ENCODE peak calls at places on chromosomes 4 and X, in seven cellular contexts. One of them, this sample, is unnamed.

GRCh38 chr4:148618856-148619255 is 176.6 kb upstream of the NR3C2 start:
- DNase-seq in RWPE2: no peak
- DNase-seq in body of pancreas: no peak
- DNase-seq in tibial nerve: no peak
- DNase-seq in breast epithelium: no peak
- DNase-seq in GM23248: no peak
- DNase-seq in A549: no peak
- DNase-seq in this sample: no peak

GRCh38 chr4:118329849-118330248 is 23.0 kb downstream of the PRSS12 start:
- DNase-seq in RWPE2: no peak
- DNase-seq in A549: no peak
- DNase-seq in body of pancreas: no peak
- DNase-seq in breast epithelium: no peak
- DNase-seq in tibial nerve: no peak
- DNase-seq in GM23248: no peak
- DNase-seq in this sample: no peak

GRCh38 chr4:150402968-150403367 is 179.0 kb upstream of the MAB21L2 start:
- DNase-seq in A549: no peak
- DNase-seq in body of pancreas: peak; percentile 85
- DNase-seq in tibial nerve: no peak
- DNase-seq in RWPE2: no peak
- DNase-seq in GM23248: no peak
- DNase-seq in breast epithelium: no peak
- DNase-seq in this sample: peak; percentile 96

GRCh38 chr4:151792995-151793394 is 32.2 kb upstream of the GATB start:
- DNase-seq in body of pancreas: no peak
- DNase-seq in A549: no peak
- DNase-seq in RWPE2: no peak
- DNase-seq in tibial nerve: no peak
- DNase-seq in GM23248: no peak
- DNase-seq in breast epithelium: no peak
- DNase-seq in this sample: no peak

GRCh38 chrX:41189156-41189555 is 103.9 kb downstream of the USP9X start:
- DNase-seq in breast epithelium: no peak
- DNase-seq in tibial nerve: no peak
- DNase-seq in GM23248: no peak
- DNase-seq in RWPE2: no peak
- DNase-seq in A549: no peak
- DNase-seq in body of pancreas: no peak
- DNase-seq in this sample: no peak

GRCh38 chrX:30615229-30615628 is 37.7 kb upstream of the TASL start:
- DNase-seq in A549: no peak
- DNase-seq in GM23248: peak; percentile 72
- DNase-seq in breast epithelium: no peak
- DNase-seq in tibial nerve: no peak
- DNase-seq in RWPE2: no peak
- DNase-seq in body of pancreas: no peak
- DNase-seq in this sample: no peak

GRCh38 chr4:36189511-36190226 is 54.6 kb downstream of the ARAP2 start:
- DNase-seq in GM23248: no peak
- DNase-seq in breast epithelium: no peak
- DNase-seq in body of pancreas: no peak
- DNase-seq in tibial nerve: no peak
- DNase-seq in A549: no peak
- DNase-seq in RWPE2: no peak
- DNase-seq in this sample: no peak

GRCh38 chr4:126395661-126396060 is 1080.9 kb downstream of the FAT4 start:
- DNase-seq in GM23248: peak; percentile 18
- DNase-seq in RWPE2: no peak
- DNase-seq in body of pancreas: no peak
- DNase-seq in A549: no peak
- DNase-seq in tibial nerve: no peak
- DNase-seq in breast epithelium: no peak
- DNase-seq in this sample: no peak

GRCh38 chr4:1045595-1046201 is 34.3 kb downstream of the FGFRL1 start:
- DNase-seq in A549: no peak
- DNase-seq in tibial nerve: no peak
- DNase-seq in breast epithelium: no peak
- DNase-seq in RWPE2: no peak
- DNase-seq in GM23248: no peak
- DNase-seq in body of pancreas: no peak
- DNase-seq in this sample: no peak

GRCh38 chrX:109600114-109600710 is 24.8 kb downstream of the KCNE5 start:
- DNase-seq in GM23248: peak; percentile 21
- DNase-seq in tibial nerve: no peak
- DNase-seq in A549: no peak
- DNase-seq in RWPE2: no peak
- DNase-seq in breast epithelium: no peak
- DNase-seq in body of pancreas: peak; percentile 2
- DNase-seq in this sample: no peak

GRCh38 chr4:48079972-48080391 is 54.1 kb downstream of the TXK start:
- DNase-seq in A549: no peak
- DNase-seq in tibial nerve: no peak
- DNase-seq in RWPE2: no peak
- DNase-seq in body of pancreas: no peak
- DNase-seq in breast epithelium: no peak
- DNase-seq in GM23248: no peak
- DNase-seq in this sample: no peak

GRCh38 chr4:1207603-1208265 is 35.4 kb upstream of the SPON2 start:
- DNase-seq in body of pancreas: peak; percentile 73
- DNase-seq in tibial nerve: peak; percentile 56
- DNase-seq in A549: no peak
- DNase-seq in breast epithelium: peak; percentile 49
- DNase-seq in GM23248: peak; percentile 77
- DNase-seq in RWPE2: peak; percentile 58
- DNase-seq in this sample: peak; percentile 22

GRCh38 chr4:185374027-185374426 is 21.7 kb downstream of the LRP2BP start:
- DNase-seq in GM23248: no peak
- DNase-seq in tibial nerve: no peak
- DNase-seq in breast epithelium: no peak
- DNase-seq in RWPE2: no peak
- DNase-seq in A549: no peak
- DNase-seq in body of pancreas: no peak
- DNase-seq in this sample: no peak

GRCh38 chrX:74536142-74537010 is 78.0 kb downstream of the RLIM start:
- DNase-seq in tibial nerve: peak; percentile 59
- DNase-seq in A549: peak; percentile 30
- DNase-seq in RWPE2: peak; percentile 71
- DNase-seq in body of pancreas: peak; percentile 76
- DNase-seq in breast epithelium: peak; percentile 62
- DNase-seq in GM23248: peak; percentile 82
- DNase-seq in this sample: peak; percentile 72

GRCh38 chrX:50471390-50471789 is 765 bp upstream of the DGKK start:
- DNase-seq in tibial nerve: no peak
- DNase-seq in body of pancreas: no peak
- DNase-seq in A549: no peak
- DNase-seq in RWPE2: no peak
- DNase-seq in GM23248: no peak
- DNase-seq in breast epithelium: no peak
- DNase-seq in this sample: peak; percentile 34

GRCh38 chr4:181509073-181509472 is 734.1 kb upstream of the TENM3 start:
- DNase-seq in GM23248: no peak
- DNase-seq in breast epithelium: no peak
- DNase-seq in tibial nerve: no peak
- DNase-seq in RWPE2: no peak
- DNase-seq in body of pancreas: no peak
- DNase-seq in A549: no peak
- DNase-seq in this sample: no peak
- H3K4me1 ChIP-seq in GM23248: no peaks in the 10 kb centered on the region
- H3K4me1 ChIP-seq in breast epithelium: no peaks in the 10 kb centered on the region
- H3K4me1 ChIP-seq in tibial nerve: no peaks in the 10 kb centered on the region
- H3K4me1 ChIP-seq in RWPE2: no peaks in the 10 kb centered on the region
- H3K4me1 ChIP-seq in body of pancreas: no peaks in the 10 kb centered on the region
- H3K4me1 ChIP-seq in A549: no peaks in the 10 kb centered on the region
- H3K4me1 ChIP-seq in this sample: peaks cover 8% of the 10 kb centered on the region

DNA sequence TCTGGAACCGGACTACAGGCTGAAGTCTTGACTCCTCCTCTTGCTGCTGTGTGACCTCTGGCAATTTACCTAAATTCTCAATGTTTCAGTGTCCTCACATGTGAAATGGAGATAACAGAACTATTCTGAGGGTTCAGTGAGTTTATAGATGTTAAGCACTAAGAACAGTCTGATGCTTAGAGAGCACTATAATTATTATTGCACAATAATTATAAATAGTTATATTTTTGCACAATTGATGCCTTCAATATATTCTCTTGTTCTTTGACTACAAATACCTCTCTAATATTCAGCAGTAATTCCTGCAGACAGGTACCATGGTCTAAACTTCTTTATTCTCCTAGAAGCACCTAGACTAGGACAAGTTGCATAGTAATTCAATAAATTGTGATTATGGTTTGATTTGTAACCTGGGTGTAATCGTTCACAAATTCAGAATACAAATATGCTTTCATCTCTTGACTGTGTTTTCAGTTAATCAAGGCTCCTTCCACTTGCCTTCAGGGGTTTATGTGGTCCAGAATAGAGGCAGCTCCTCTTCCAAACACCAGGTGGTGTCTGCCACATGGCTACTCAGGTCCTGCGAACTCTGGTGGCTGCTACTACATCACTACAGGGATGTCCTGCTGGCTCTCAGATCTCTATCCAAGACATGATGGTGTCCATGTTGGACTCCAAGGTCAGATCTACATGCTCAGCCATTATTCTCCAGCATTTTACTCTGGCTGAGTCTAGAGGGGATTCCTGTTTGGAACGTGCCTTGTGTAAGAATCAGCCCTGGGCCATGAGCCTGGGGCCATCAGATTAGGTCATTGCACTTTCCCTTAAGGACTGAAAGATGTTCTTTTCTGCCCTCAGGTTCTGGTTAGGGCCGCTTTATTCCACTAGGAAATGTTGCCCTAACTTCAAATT is 103.4 kb downstream of the QRFPR start:
- DNase-seq in A549: no peak
- DNase-seq in tibial nerve: no peak
- DNase-seq in GM23248: peak; percentile 39
- DNase-seq in RWPE2: no peak
- DNase-seq in body of pancreas: no peak
- DNase-seq in breast epithelium: no peak
- DNase-seq in this sample: peak; percentile 20
- H3K4me1 ChIP-seq in A549: no peaks in the 10 kb centered on the region
- H3K4me1 ChIP-seq in tibial nerve: no peaks in the 10 kb centered on the region
- H3K4me1 ChIP-seq in GM23248: peaks cover 21% of the 10 kb centered on the region
- H3K4me1 ChIP-seq in RWPE2: peaks cover 3% of the 10 kb centered on the region
- H3K4me1 ChIP-seq in body of pancreas: no peaks in the 10 kb centered on the region
- H3K4me1 ChIP-seq in breast epithelium: no peaks in the 10 kb centered on the region
- H3K4me1 ChIP-seq in this sample: no peaks in the 10 kb centered on the region

DNA sequence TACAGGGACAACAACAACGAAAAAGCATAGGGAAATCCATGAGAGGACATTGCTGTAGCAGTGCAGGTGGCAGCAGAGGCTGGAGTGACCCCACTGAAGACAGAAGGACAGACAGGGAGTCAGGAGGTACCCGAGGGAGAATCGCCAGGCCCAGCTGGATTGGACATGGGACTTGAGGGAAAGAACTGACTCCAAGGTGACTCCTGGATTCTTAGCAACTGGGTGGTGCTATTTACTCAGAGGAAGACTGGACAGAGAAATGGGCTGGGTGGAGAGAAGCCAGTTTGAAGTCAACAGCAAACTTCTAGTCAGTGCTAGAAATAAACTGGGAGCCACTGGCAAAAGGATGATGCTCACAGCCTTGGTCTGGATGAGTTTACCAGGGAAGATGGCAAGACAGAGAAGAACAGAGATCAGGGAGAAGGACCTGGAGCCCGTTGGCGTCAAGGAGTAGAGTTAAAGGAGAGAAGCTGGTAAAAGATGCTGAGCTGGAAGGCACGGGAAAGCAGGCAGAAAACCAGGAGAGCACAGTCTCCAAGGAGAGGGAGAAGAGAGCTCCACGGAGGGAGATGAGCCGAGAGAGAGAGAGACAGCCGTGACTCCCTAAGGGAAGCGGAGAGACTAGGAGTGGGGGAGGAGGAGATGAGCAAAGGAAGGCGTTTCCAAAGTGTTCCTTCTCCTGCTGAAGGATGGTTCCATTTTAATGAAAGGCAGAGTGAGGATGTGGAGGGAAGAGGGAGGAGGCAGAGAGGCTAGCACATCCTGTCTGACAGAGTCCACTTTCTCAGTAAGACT is 119.4 kb downstream of the AFAP1 start:
- DNase-seq in GM23248: peak; percentile 63
- DNase-seq in A549: no peak
- DNase-seq in breast epithelium: no peak
- DNase-seq in body of pancreas: no peak
- DNase-seq in tibial nerve: no peak
- DNase-seq in RWPE2: no peak
- DNase-seq in this sample: no peak
- H3K4me1 ChIP-seq in GM23248: peaks cover 52% of the 10 kb centered on the region
- H3K4me1 ChIP-seq in A549: peaks cover 90% of the 10 kb centered on the region
- H3K4me1 ChIP-seq in breast epithelium: no peaks in the 10 kb centered on the region
- H3K4me1 ChIP-seq in body of pancreas: peaks cover 11% of the 10 kb centered on the region
- H3K4me1 ChIP-seq in tibial nerve: no peaks in the 10 kb centered on the region
- H3K4me1 ChIP-seq in RWPE2: peaks cover 6% of the 10 kb centered on the region
- H3K4me1 ChIP-seq in this sample: peaks cover 69% of the 10 kb centered on the region

GRCh38 chr4:113450681-113451080 is 310.9 kb downstream of the CAMK2D start:
- DNase-seq in body of pancreas: no peak
- DNase-seq in breast epithelium: no peak
- DNase-seq in tibial nerve: no peak
- DNase-seq in GM23248: no peak
- DNase-seq in A549: no peak
- DNase-seq in RWPE2: no peak
- DNase-seq in this sample: no peak

GRCh38 chr4:113452152-113452551 is 309.4 kb downstream of the CAMK2D start:
- DNase-seq in breast epithelium: no peak
- DNase-seq in RWPE2: no peak
- DNase-seq in GM23248: no peak
- DNase-seq in A549: no peak
- DNase-seq in body of pancreas: no peak
- DNase-seq in tibial nerve: no peak
- DNase-seq in this sample: no peak

GRCh38 chr4:113447061-113447460 is 314.5 kb downstream of the CAMK2D start:
- DNase-seq in tibial nerve: no peak
- DNase-seq in A549: no peak
- DNase-seq in body of pancreas: no peak
- DNase-seq in breast epithelium: no peak
- DNase-seq in RWPE2: no peak
- DNase-seq in GM23248: peak; percentile 40
- DNase-seq in this sample: no peak

GRCh38 chr4:113447695-113448265 is 313.8 kb downstream of the CAMK2D start:
- DNase-seq in tibial nerve: no peak
- DNase-seq in breast epithelium: no peak
- DNase-seq in body of pancreas: peak; percentile 13
- DNase-seq in A549: no peak
- DNase-seq in GM23248: no peak
- DNase-seq in RWPE2: no peak
- DNase-seq in this sample: no peak

DNA sequence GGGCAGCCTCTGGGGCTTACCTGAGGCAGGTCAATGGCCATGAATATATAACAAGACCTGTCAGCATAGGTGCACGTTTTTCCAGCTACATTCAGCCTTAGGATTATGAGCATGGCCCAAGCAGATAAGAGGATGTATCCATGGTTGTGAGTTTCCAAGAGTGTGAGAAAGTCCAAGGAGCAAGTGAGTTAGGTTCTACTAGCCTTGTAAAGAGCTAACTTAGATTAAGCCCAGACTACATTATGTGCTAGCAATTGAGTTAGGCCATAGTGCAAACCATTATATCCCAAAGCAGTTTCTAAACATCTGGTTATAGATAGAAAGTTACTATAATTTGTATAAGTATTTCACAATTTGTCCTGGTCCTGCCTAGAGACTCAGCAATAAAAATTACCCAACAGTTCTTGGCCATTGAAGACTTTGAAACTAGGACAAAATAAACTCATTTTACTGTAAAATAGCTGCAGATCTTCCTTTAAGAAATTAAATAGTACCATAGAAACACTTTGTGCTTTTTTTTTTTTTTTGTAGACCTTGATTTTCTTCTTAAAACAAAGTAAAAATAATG is 312.0 kb downstream of the CAMK2D start:
- DNase-seq in breast epithelium: no peak
- DNase-seq in RWPE2: no peak
- DNase-seq in GM23248: peak; percentile 33
- DNase-seq in body of pancreas: no peak
- DNase-seq in A549: no peak
- DNase-seq in tibial nerve: no peak
- DNase-seq in this sample: no peak
- H3K4me1 ChIP-seq in breast epithelium: no peaks in the 10 kb centered on the region
- H3K4me1 ChIP-seq in RWPE2: peaks cover 29% of the 10 kb centered on the region
- H3K4me1 ChIP-seq in GM23248: peaks cover 17% of the 10 kb centered on the region
- H3K4me1 ChIP-seq in body of pancreas: no peaks in the 10 kb centered on the region
- H3K4me1 ChIP-seq in A549: peaks cover 29% of the 10 kb centered on the region
- H3K4me1 ChIP-seq in tibial nerve: no peaks in the 10 kb centered on the region
- H3K4me1 ChIP-seq in this sample: no peaks in the 10 kb centered on the region